ENCODE peak calls at places on chromosomes 16 and 17, in seven cellular contexts. G, S, H, Z, B, F and K are unnamed samples.

GRCh38 chr17:73340093-73340596 is 28.3 kb upstream of the CDC42EP4 start:
- DNase-seq in H (no peak), G (peak; percentile 91), Z (no peak), F (peak; percentile 79), B (peak; percentile 96), S (no peak), K (no peak)

GRCh38 chr17:57090560-57091185 is 5.6 kb downstream of the AKAP1 start:
- DNase-seq in B (no peak), Z (no peak), H (no peak), S (no peak), G (no peak), F (no peak), K (no peak)

GRCh38 chr17:16491703-16492612 is at the start of gene LRRC75A:
- DNase-seq in F (peak; percentile 68), H (peak; percentile 80), B (no peak), S (peak; percentile 30), G (peak; percentile 30), Z (peak; percentile 55), K (no peak)

GRCh38 chr16:28309811-28310311 is 17.5 kb downstream of the SBK1 start:
- DNase-seq in B (no peak), H (no peak), G (no peak), S (peak; percentile 73), F (peak; percentile 66), Z (peak; percentile 37), K (no peak)

GRCh38 chr16:3026609-3027487 is 3.0 kb downstream of the THOC6 start:
- DNase-seq in F (no peak), B (no peak), S (no peak), G (no peak), Z (no peak), H (peak; percentile 37), K (no peak)

GRCh38 chr16:89990799-89991198 is 28.5 kb downstream of the DBNDD1 start:
- DNase-seq in H (no peak), B (no peak), S (no peak), G (no peak), Z (no peak), F (no peak), K (no peak)

GRCh38 chr16:68246121-68246520 is 948 bp downstream of the PLA2G15 start:
- DNase-seq in G (no peak), Z (no peak), H (no peak), B (no peak), S (no peak), F (no peak), K (no peak)

GRCh38 chr16:55284718-55285099 is 39.3 kb upstream of the IRX6 start:
- DNase-seq in B (no peak), S (no peak), G (no peak), F (no peak), Z (no peak), H (no peak), K (no peak)

GRCh38 chr16:22192261-22193133 is 13.6 kb upstream of the EEF2K start:
- DNase-seq in G (peak; percentile 95), H (peak; percentile 63), F (peak; percentile 94), S (peak; percentile 88), Z (peak; percentile 72), B (no peak), K (peak; percentile 3)

GRCh38 chr17:3915642-3916012 is 638 bp downstream of the P2RX1 start:
- DNase-seq in G (no peak), B (no peak), F (no peak), H (no peak), S (no peak), Z (no peak), K (no peak)

GRCh38 chr17:78933959-78934568 is 8.9 kb upstream of the TIMP2 start:
- DNase-seq in Z (peak; percentile 92), H (peak; percentile 82), B (peak; percentile 94), F (peak; percentile 90), G (peak; percentile 99), S (no peak), K (peak; percentile 93)

GRCh38 chr17:57035971-57036481 is 49.0 kb upstream of the AKAP1 start:
- DNase-seq in H (no peak), S (no peak), B (no peak), F (peak; percentile 78), Z (no peak), G (no peak), K (no peak)

GRCh38 chr16:8866118-8866883 is 2.5 kb downstream of the CARHSP1 start:
- DNase-seq in H (peak; percentile 95), B (no peak), Z (peak; percentile 52), F (no peak), G (peak; percentile 31), S (no peak), K (peak; percentile 46)

GRCh38 chr16:3983081-3983520 is 102.6 kb upstream of the CREBBP start:
- DNase-seq in Z (peak; percentile 65), B (peak; percentile 81), G (peak; percentile 61), S (no peak), F (peak; percentile 83), H (peak; percentile 93), K (no peak)

GRCh38 chr17:50087912-50088405 is 7.2 kb upstream of the PDK2 start:
- DNase-seq in F (no peak), B (no peak), S (no peak), Z (no peak), H (no peak), G (no peak), K (no peak)

GRCh38 chr16:68444058-68444657 is 4.2 kb downstream of the SMPD3 start:
- DNase-seq in Z (no peak), G (peak; percentile 29), H (peak; percentile 76), S (no peak), B (no peak), F (peak; percentile 53), K (no peak)

GRCh38 chr16:24322106-24322505 is 66.0 kb downstream of the CACNG3 start:
- DNase-seq in H (peak; percentile 47), G (no peak), Z (no peak), F (no peak), B (no peak), S (no peak), K (no peak)

GRCh38 chr17:27246537-27246936 is 47.4 kb upstream of the WSB1 start:
- DNase-seq in S (no peak), H (no peak), B (no peak), Z (no peak), F (no peak), G (no peak), K (no peak)

GRCh38 chr17:62637809-62638208 is 10.3 kb downstream of the MRC2 start:
- DNase-seq in H (peak; percentile 84), S (no peak), B (no peak), F (no peak), Z (no peak), G (no peak), K (no peak)

GRCh38 chr17:50114849-50115357 is 15.1 kb downstream of the SAMD14 start:
- DNase-seq in F (peak; percentile 73), G (peak; percentile 56), S (no peak), B (peak; percentile 82), H (peak; percentile 81), Z (no peak), K (no peak)

GRCh38 chr16:14301150-14302030 is 230.3 kb downstream of the MRTFB start:
- DNase-seq in H (peak; percentile 32), G (no peak), S (no peak), B (peak; percentile 79), Z (peak; percentile 37), F (no peak), K (no peak)

GRCh38 chr17:38712593-38712992 is 7.5 kb downstream of the MLLT6 start:
- DNase-seq in H (peak; percentile 27), G (no peak), B (no peak), F (no peak), Z (no peak), S (no peak), K (no peak)

GRCh38 chr17:17873450-17873991 is 36.7 kb upstream of the SREBF1 start:
- DNase-seq in S (no peak), G (no peak), H (no peak), Z (no peak), B (no peak), F (no peak), K (no peak)
- H3K27ac ChIP-seq in S (no peak overlapping the region), G (no peak overlapping the region), H (no peak overlapping the region), Z (no peak overlapping the region), B (no peak overlapping the region), F (no peak overlapping the region), K (no peak overlapping the region)

GRCh38 chr17:60641126-60641525 is 36.5 kb upstream of the BCAS3 start:
- DNase-seq in F (no peak), G (peak; percentile 62), B (no peak), Z (no peak), S (no peak), H (no peak), K (no peak)
- H3K27ac ChIP-seq in F (no peak overlapping the region), G (no peak overlapping the region), B (no peak overlapping the region), Z (no peak overlapping the region), S (no peak overlapping the region), H (no peak overlapping the region), K (no peak overlapping the region)

GRCh38 chr16:19183187-19183586 is 15.1 kb downstream of the SYT17 start:
- DNase-seq in Z (no peak), B (no peak), F (no peak), S (no peak), G (no peak), H (no peak), K (no peak)

GRCh38 chr16:19180741-19181140 is 12.7 kb downstream of the SYT17 start:
- DNase-seq in S (no peak), B (no peak), G (no peak), Z (no peak), H (no peak), F (no peak), K (no peak)

GRCh38 chr16:19184823-19185509 is 16.9 kb downstream of the SYT17 start:
- DNase-seq in G (peak; percentile 26), F (no peak), S (no peak), B (no peak), H (peak; percentile 49), Z (no peak), K (no peak)

GRCh38 chr16:19179890-19180490 is 11.9 kb downstream of the SYT17 start:
- DNase-seq in H (peak; percentile 49), B (peak; percentile 70), Z (peak; percentile 70), S (no peak), F (peak; percentile 82), G (peak; percentile 12), K (peak; percentile 22)

GRCh38 chr16:19182487-19182886 is 14.4 kb downstream of the SYT17 start:
- DNase-seq in F (no peak), G (no peak), B (no peak), S (no peak), Z (no peak), H (no peak), K (no peak)
- H3K27ac ChIP-seq in F (no peak overlapping the region), G (no peak overlapping the region), B (no peak overlapping the region), S (no peak overlapping the region), Z (no peak overlapping the region), H (no peak overlapping the region), K (no peak overlapping the region)

GRCh38 chr17:75130059-75130631 is 1.4 kb downstream of the NT5C start:
- DNase-seq in H (no peak), G (no peak), S (no peak), Z (no peak), F (no peak), B (no peak), K (no peak)

GRCh38 chr17:75129576-75129975 is 2.0 kb downstream of the NT5C start:
- DNase-seq in B (no peak), S (no peak), F (no peak), G (no peak), Z (no peak), H (no peak), K (no peak)

GRCh38 chr17:75128694-75129505 is 2.6 kb downstream of the NT5C start:
- DNase-seq in H (peak; percentile 42), S (no peak), B (no peak), F (no peak), Z (no peak), G (no peak), K (no peak)

GRCh38 chr17:75131278-75132017 is at the start of gene NT5C:
- DNase-seq in B (peak; percentile 91), H (peak; percentile 93), S (peak; percentile 24), G (peak; percentile 76), Z (peak; percentile 82), F (peak; percentile 93), K (peak; percentile 42)

GRCh38 chr17:75130632-75131277 is 787 bp downstream of the NT5C start:
- DNase-seq in F (peak; percentile 76), G (peak; percentile 57), S (no peak), B (peak; percentile 86), Z (no peak), H (peak; percentile 86), K (peak; percentile 53)
- H3K27ac ChIP-seq in F (peak overlapping the region; percentile 95), G (peak overlapping the region; percentile 80), S (peak overlapping the region; percentile 71), B (peak overlapping the region; percentile 97), Z (peak overlapping the region; percentile 88), H (no peak overlapping the region), K (peak overlapping the region; percentile 70)